ENCODE peak calls at places on chromosomes 16 and 17, in four cellular contexts. J is HFF-Myc, W is H9, Y is MM.1S. S is an unnamed sample.

GRCh38 chr16:2971134-2971984 is 2.2 kb downstream of the PAQR4 start:
- DNase-seq in J (no peak), Y (no peak), W (no peak), S (no peak)

GRCh38 chr17:55674107-55674506 is 48.6 kb downstream of the TMEM100 start:
- DNase-seq in Y (no peak), J (no peak), W (no peak), S (no peak)

GRCh38 chr16:12089492-12090161 is 113.1 kb downstream of the SNX29 start:
- DNase-seq in Y (no peak), W (peak; percentile 63), J (no peak), S (no peak)

GRCh38 chr17:17520599-17521232 is 24.5 kb upstream of the RASD1 start:
- DNase-seq in Y (no peak), J (no peak), W (no peak), S (no peak)

GRCh38 chr16:74071996-74072559 is 224.5 kb upstream of the PSMD7 start:
- DNase-seq in W (no peak), J (peak; percentile 5), Y (no peak), S (no peak)

GRCh38 chr17:32625971-32626370 is 139.2 kb downstream of the CDK5R1 start:
- DNase-seq in J (no peak), Y (no peak), W (no peak), S (no peak)

GRCh38 chr16:10256855-10257641 is 74.8 kb upstream of the GRIN2A start:
- DNase-seq in W (peak; percentile 75), J (no peak), Y (peak; percentile 38), S (peak; percentile 67)

GRCh38 chr17:45230787-45231480 is 9.2 kb downstream of the FMNL1 start:
- DNase-seq in J (no peak), Y (no peak), W (peak; percentile 39), S (no peak)

GRCh38 chr17:77959926-77960521 is 1.5 kb downstream of the TNRC6C start:
- DNase-seq in W (peak; percentile 57), J (no peak), Y (no peak), S (no peak)

GRCh38 chr16:81445926-81446317 is 1.3 kb downstream of the CMIP start:
- DNase-seq in Y (no peak), J (no peak), W (no peak), S (no peak)

GRCh38 chr16:49645263-49645662 is 210.6 kb downstream of the ZNF423 start:
- DNase-seq in J (no peak), W (no peak), Y (no peak), S (no peak)

GRCh38 chr16:75304521-75305363 is 53.3 kb upstream of the BCAR1 start:
- DNase-seq in W (no peak), Y (no peak), J (peak; percentile 63), S (no peak)
- TF ChIP-seq CTCF in W (no peak), Y (no peak), J (no peak), S (no peak)

DNA sequence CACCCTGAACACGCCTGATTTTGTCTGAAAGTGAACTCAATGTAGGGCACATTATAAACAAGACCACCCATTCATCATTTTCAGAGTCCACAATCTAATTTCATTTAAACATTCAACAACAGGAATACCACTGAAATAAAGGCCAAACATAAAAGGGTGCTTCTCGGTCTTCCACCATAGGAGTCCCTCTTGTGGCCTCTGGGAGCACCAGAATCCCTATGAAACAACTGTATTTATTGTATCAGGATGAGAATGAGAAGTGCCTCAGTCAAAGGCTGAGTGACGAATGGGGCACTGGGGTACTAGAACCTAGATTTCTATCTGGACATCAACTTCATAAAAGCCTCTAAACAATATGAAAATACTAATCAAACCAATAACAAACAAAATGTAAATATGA is 40.4 kb downstream of the NXPH3 start:
- DNase-seq in Y (peak; percentile 12), J (no peak), W (no peak), S (no peak)
- TF ChIP-seq CTCF in Y (peak; percentile 41), J (no peak), W (peak; percentile 41), S (peak; percentile 34)

DNA sequence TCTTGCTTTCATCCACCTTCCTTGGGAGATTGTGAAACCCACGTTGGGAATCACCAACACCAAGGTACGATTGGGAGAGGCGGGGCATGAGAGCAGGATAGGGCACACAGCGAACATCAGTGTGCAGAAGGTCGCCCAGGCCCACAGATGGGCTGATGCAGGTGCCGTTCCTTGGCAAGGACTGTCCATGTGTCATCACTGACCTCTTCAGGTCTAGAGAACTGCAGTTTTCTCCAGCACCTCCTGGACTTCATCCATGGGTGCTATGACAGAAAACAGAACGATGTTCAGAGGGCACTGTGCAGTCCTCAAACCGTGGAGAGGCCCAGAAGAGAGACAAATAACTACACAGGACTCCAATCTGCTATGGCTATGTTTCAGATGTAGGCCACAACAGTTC is 23.9 kb upstream of the TAT start:
- DNase-seq in J (no peak), Y (no peak), W (no peak), S (no peak)
- TF ChIP-seq CTCF in J (no peak), Y (no peak), W (no peak), S (no peak)

GRCh38 chr17:73604476-73604875 is 39.8 kb downstream of the SDK2 start:
- DNase-seq in W (no peak), Y (no peak), J (no peak), S (no peak)
- TF ChIP-seq CTCF in W (no peak), Y (no peak), J (no peak), S (no peak)

GRCh38 chr17:41895617-41896016 is 23.1 kb downstream of the ACLY start:
- DNase-seq in J (no peak), W (no peak), Y (no peak), S (no peak)

GRCh38 chr17:41893384-41893783 is 25.4 kb downstream of the ACLY start:
- DNase-seq in J (no peak), W (no peak), Y (no peak), S (no peak)

GRCh38 chr17:41894791-41895331 is 23.9 kb downstream of the ACLY start:
- DNase-seq in Y (no peak), J (peak; percentile 78), W (no peak), S (no peak)

GRCh38 chr17:41891135-41892065 is 26.2 kb upstream of the KLHL11 start:
- DNase-seq in W (no peak), J (no peak), Y (no peak), S (no peak)

DNA sequence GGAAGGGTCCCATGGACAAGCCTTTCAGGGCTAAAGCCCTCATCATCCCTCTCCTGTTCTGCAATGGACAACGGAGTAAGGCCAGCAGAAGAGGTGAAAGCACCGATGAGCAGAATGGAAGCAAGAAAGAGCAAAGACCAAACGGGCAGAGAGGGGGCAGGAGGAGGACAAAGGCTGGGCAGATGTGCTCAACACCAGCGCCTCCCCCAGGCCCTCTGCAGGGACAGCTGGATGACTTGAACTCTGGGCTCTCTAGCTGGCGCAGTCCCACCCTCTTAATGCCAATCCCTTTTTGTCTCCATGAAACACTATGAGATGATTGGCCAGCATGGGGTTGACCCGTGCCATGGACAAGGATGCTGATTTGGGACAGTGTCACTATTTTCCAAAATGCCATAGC is 22.0 kb downstream of the ACLY start:
- DNase-seq in W (no peak), Y (no peak), J (no peak), S (no peak)
- TF ChIP-seq CTCF in W (peak; percentile 31), Y (no peak), J (no peak), S (no peak)

GRCh38 chr16:89442990-89443726 is 47.2 kb downstream of the ANKRD11 start:
- DNase-seq in Y (no peak), W (no peak), J (no peak), S (no peak)
- TF ChIP-seq CTCF in Y (no peak), W (no peak), J (no peak), S (no peak)

GRCh38 chr17:16381496-16381820 is 567 bp downstream of the UBB start:
- DNase-seq in Y (no peak), J (no peak), W (no peak), S (no peak)

GRCh38 chr17:16383216-16383615 is 2.3 kb downstream of the UBB start:
- DNase-seq in W (no peak), Y (no peak), J (no peak), S (no peak)

GRCh38 chr17:16378631-16379282 is 2.1 kb upstream of the UBB start:
- DNase-seq in Y (no peak), W (no peak), J (no peak), S (no peak)

GRCh38 chr17:16379654-16380053 is 1.2 kb upstream of the UBB start:
- DNase-seq in J (no peak), Y (no peak), W (no peak), S (no peak)

DNA sequence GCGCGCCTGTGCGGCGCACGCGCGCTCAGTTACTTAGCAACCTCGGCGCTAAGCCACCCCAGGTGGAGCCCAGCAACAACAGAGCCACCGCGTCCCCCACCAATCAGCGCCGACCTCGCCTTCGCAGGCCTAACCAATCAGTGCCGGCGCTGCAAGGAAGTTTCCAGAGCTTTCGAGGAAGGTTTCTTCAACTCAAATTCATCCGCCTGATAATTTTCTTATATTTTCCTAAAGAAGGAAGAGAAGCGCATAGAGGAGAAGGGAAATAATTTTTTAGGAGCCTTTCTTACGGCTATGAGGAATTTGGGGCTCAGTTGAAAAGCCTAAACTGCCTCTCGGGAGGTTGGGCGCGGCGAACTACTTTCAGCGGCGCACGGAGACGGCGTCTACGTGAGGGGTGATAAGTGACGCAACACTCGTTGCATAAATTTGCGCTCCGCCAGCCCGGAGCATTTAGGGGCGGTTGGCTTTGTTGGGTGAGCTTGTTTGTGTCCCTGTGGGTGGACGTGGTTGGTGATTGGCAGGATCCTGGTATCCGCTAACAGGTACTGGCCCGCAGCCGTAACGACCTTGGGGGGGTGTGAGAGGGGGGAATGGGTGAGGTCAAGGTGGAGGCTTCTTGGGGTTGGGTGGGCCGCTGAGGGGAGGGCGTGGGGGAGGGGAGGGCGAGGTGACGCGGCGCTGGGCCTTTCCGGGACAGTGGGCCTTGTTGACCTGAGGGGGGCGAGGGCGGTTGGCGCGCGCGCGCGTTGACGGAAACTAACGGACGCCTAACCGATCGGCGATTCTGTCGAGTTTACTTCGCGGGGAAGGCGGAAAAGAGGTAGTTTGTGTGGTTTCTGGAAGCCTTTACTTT is at the start of gene UBB:
- DNase-seq in W (peak; percentile 100), J (peak; percentile 93), Y (peak; percentile 98), S (peak; percentile 62)
- TF ChIP-seq CTCF in W (peak; percentile 25), J (no peak), Y (no peak), S (no peak)

S was measured in D721Med.